ENCODE peak calls at places on chromosome 3, in five cellular contexts. S is stimulated activated CD4-positive, alpha-beta T cell treated with anti-CD3 and anti-CD28 coated beads, Interleukin-2, amount 100 ng/mL, for 48 hours; G is aorta; B is NT2/D1; Q is activated naive CD8-positive, alpha-beta T cell treated with anti-CD3 and anti-CD28 coated beads, Interleukin-2, amount 50 U/mL, for 24 hours. L is an unnamed sample.

GRCh38 chr3:42719002-42719401 is 16.4 kb upstream of the HHATL start:
- DNase-seq in S (no peak), G (no peak), Q (no peak), B (no peak), L (no peak)

GRCh38 chr3:86723433-86723832 is 267.5 kb downstream of the VGLL3 start:
- DNase-seq in G (no peak), S (no peak), Q (no peak), B (no peak), L (no peak)

GRCh38 chr3:170320471-170321121 is 36.9 kb upstream of the SKIL start:
- DNase-seq in Q (no peak), B (no peak), S (no peak), G (no peak), L (no peak)

GRCh38 chr3:35679409-35680080 is 40.2 kb downstream of the ARPP21 start:
- DNase-seq in B (no peak), Q (no peak), G (no peak), S (no peak), L (no peak)

GRCh38 chr3:146739203-146739671 is 134.1 kb upstream of the PLSCR5 start:
- DNase-seq in S (no peak), G (peak), Q (no peak), B (no peak), L (no peak)

GRCh38 chr3:116339441-116340028 is 105.8 kb downstream of the LSAMP start:
- DNase-seq in S (no peak), B (no peak), G (no peak), Q (no peak), L (no peak)

GRCh38 chr3:54982807-54983206 is 54.9 kb upstream of the LRTM1 start:
- DNase-seq in S (no peak), B (no peak), G (no peak), Q (no peak), L (no peak)

GRCh38 chr3:43248194-43248593 is 38.1 kb upstream of the SNRK start:
- DNase-seq in Q (no peak), B (peak), S (no peak), G (no peak), L (no peak)

GRCh38 chr3:18124501-18124900 is 300.6 kb downstream of the SATB1 start:
- DNase-seq in B (no peak), Q (no peak), G (no peak), S (no peak), L (no peak)

GRCh38 chr3:42803800-42804112 is 534 bp downstream of the HIGD1A start:
- DNase-seq in B (no peak), G (peak), S (peak), Q (peak), L (no peak)

GRCh38 chr3:101128786-101129185 is 135.6 kb upstream of the ABI3BP start:
- DNase-seq in B (no peak), S (no peak), Q (no peak), G (no peak), L (no peak)

GRCh38 chr3:30440147-30440604 is 166.2 kb upstream of the TGFBR2 start:
- DNase-seq in S (no peak), Q (no peak), G (no peak), B (no peak), L (no peak)

GRCh38 chr3:134754768-134755559 is 40.1 kb upstream of the EPHB1 start:
- DNase-seq in Q (peak), B (peak), S (peak), G (no peak), L (no peak)

GRCh38 chr3:73007992-73008712 is 11.5 kb downstream of the PPP4R2 start:
- DNase-seq in G (no peak), Q (no peak), S (no peak), B (no peak), L (no peak)

GRCh38 chr3:154886437-154886836 is 193.7 kb upstream of the MME start:
- DNase-seq in G (no peak), Q (no peak), B (no peak), S (no peak), L (no peak)

L was measured in natural killer cell.